ENCODE peak calls at places on chromosomes 4 and X, in five cellular contexts. Q is endothelial cell of umbilical vein, U is neural progenitor cell, I is fibroblast of mammary gland, N is lung. V is an unnamed sample.

GRCh38 chr4:139528377-139529005 is 27.5 kb downstream of the SETD7 start:
- DNase-seq in Q (no peak), U (no peak), I (peak; percentile 95), N (peak; percentile 54), V (peak; percentile 96)

GRCh38 chrX:17474892-17475291 is 99.9 kb downstream of the NHS start:
- DNase-seq in Q (no peak), U (no peak), I (peak; percentile 80), N (no peak), V (peak; percentile 15)

GRCh38 chrX:14095702-14096101 is 66.0 kb upstream of the GEMIN8 start:
- DNase-seq in Q (peak; percentile 47), U (peak; percentile 74), I (peak; percentile 69), N (peak; percentile 41), V (peak; percentile 78)

GRCh38 chrX:24483596-24483995 is 18.5 kb downstream of the PDK3 start:
- DNase-seq in Q (no peak), U (no peak), I (no peak), N (no peak), V (no peak)

GRCh38 chr4:154137320-154137905 is 348.5 kb upstream of the SFRP2 start:
- DNase-seq in Q (no peak), U (no peak), I (no peak), N (no peak), V (no peak)

GRCh38 chr4:182338731-182339130 is 95.5 kb downstream of the TENM3 start:
- DNase-seq in Q (no peak), U (no peak), I (peak; percentile 54), N (no peak), V (peak; percentile 8)

GRCh38 chr4:86924805-86925204 is 10.0 kb upstream of the AFF1 start:
- DNase-seq in Q (peak; percentile 88), U (no peak), I (peak; percentile 76), N (no peak), V (peak; percentile 85)

GRCh38 chrX:129747533-129747932 is 8.8 kb downstream of the XPNPEP2 start:
- DNase-seq in Q (no peak), U (no peak), I (no peak), N (no peak), V (no peak)

GRCh38 chr4:133045288-133045687 is 103.8 kb upstream of the PCDH10 start:
- DNase-seq in Q (no peak), U (no peak), I (no peak), N (no peak), V (no peak)

GRCh38 chr4:104451573-104451972 is 43.1 kb downstream of the CXXC4 start:
- DNase-seq in Q (no peak), U (peak; percentile 9), I (peak; percentile 14), N (no peak), V (no peak)

GRCh38 chr4:124904723-124905390 is 192.3 kb upstream of the ANKRD50 start:
- DNase-seq in Q (peak; percentile 37), U (no peak), I (no peak), N (no peak), V (no peak)

GRCh38 chr4:174318829-174319764 is 35.4 kb downstream of the CEP44 start:
- DNase-seq in Q (peak; percentile 45), U (peak; percentile 40), I (peak; percentile 66), N (no peak), V (peak; percentile 66)

GRCh38 chr4:157992038-157992706 is 180.7 kb downstream of the GASK1B start:
- DNase-seq in Q (peak; percentile 92), U (peak; percentile 72), I (peak; percentile 88), N (peak; percentile 53), V (peak; percentile 91)

GRCh38 chr4:37715889-37716402 is 29.8 kb upstream of the RELL1 start:
- DNase-seq in Q (peak; percentile 63), U (no peak), I (peak; percentile 57), N (no peak), V (peak; percentile 62)

GRCh38 chrX:119272882-119273806 is 37.1 kb downstream of the PGRMC1 start:
- DNase-seq in Q (peak; percentile 19), U (peak; percentile 34), I (peak; percentile 52), N (no peak), V (peak; percentile 58)
- H3K4me3 ChIP-seq in Q (no peak overlapping the region), U (no peak overlapping the region), I (no peak overlapping the region), N (no peak overlapping the region), V (peak overlapping the region; percentile 14)

GRCh38 chrX:1205681-1206611 is 6.5 kb downstream of the CRLF2 start:
- DNase-seq in Q (peak; percentile 65), U (peak; percentile 94), I (peak; percentile 63), N (no peak), V (peak; percentile 82)
- TF ChIP-seq CTCF in Q (no peak), U (no peak), I (no peak), N (no peak), V (no peak)

DNA sequence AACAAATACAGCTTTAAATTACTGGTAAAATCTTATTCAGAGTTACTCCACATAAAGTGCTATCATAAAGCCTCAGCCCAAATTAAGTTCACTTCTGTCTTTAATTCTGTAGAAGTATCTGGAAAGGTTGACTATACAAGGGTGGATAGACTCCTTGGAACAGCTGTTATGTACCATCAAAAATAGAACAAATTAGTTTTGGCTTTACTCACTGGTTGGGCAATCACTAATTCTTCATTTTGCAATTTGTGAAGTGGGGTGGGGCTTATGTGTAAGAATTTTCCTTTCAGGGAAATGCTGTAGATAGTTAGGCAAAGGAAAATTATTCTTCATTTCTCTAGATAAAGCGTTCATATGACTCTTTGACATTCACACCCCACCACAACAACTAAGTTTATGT is 7.8 kb downstream of the DIAPH2 start:
- DNase-seq in Q (no peak), U (no peak), I (peak; percentile 64), N (no peak), V (peak; percentile 26)
- H3K4me3 ChIP-seq in Q (no peak overlapping the region), U (no peak overlapping the region), I (no peak overlapping the region), N (no peak overlapping the region), V (no peak overlapping the region)

GRCh38 chr4:127810551-127810950 is 28.4 kb downstream of the HSPA4L start:
- DNase-seq in Q (no peak), U (no peak), I (no peak), N (no peak), V (no peak)

GRCh38 chr4:127809173-127809800 is 27.2 kb downstream of the HSPA4L start:
- DNase-seq in Q (peak; percentile 21), U (peak; percentile 15), I (peak; percentile 8), N (no peak), V (peak; percentile 61)
- TF ChIP-seq CTCF in Q (no peak), U (peak; percentile 20), I (peak; percentile 1), N (no peak), V (peak; percentile 63)

GRCh38 chrX:79161655-79162054 is 17.2 kb downstream of the GPR174 start:
- DNase-seq in Q (no peak), U (no peak), I (no peak), N (no peak), V (no peak)
- H3K4me3 ChIP-seq in Q (no peak overlapping the region), U (no peak overlapping the region), I (no peak overlapping the region), N (no peak overlapping the region), V (no peak overlapping the region)

DNA sequence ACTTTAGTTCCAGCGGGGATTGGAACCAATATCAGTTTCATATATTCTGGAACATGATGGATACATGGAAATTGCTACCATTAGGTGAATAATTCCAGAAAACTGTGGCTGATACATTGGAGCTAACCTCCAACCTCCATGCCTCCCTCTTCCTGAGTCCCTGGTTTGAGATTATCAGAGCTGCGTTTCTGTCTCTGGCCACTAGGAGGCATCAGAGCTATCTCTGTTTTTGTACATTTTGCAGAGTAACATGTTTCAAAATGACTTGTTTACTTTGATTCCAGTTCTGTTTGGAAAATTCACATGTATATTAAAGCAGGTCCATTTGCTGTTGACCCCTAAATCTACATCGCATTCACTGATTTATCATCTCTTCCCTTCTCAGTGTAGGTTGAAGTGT is 2.4 kb upstream of the RAB40AL start:
- DNase-seq in Q (peak; percentile 18), U (peak; percentile 6), I (peak; percentile 39), N (no peak), V (peak; percentile 40)
- TF ChIP-seq CTCF in Q (peak; percentile 52), U (peak; percentile 68), I (peak; percentile 81), N (peak; percentile 34), V (peak; percentile 72)

DNA sequence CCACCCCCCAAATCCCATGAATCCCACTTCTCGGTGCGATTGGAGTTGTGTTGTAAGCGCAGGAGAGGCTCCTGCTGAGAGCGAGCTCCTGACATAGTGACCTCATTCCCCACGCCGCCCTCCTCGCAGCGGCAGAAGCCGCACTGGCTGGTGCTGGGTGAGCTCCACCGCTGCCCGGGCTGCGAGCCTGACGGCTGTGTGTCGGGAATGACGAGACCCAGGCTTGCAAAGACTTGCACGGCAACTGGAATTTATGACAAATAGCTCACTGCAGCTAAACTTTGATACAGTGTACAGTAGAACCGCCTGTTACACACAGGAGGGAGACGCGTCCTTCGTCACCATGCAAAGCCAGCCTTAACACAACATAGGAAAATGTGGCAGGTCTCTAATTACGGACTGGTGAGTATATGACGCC is 82.4 kb downstream of the STOX2 start:
- DNase-seq in Q (peak; percentile 21), U (peak; percentile 80), I (peak; percentile 77), N (peak; percentile 51), V (peak; percentile 71)
- H3K4me3 ChIP-seq in Q (peak overlapping the region; percentile 8), U (peak overlapping the region; percentile 35), I (peak overlapping the region; percentile 38), N (no peak overlapping the region), V (peak overlapping the region; percentile 49)

GRCh38 chrX:148371251-148371650 is 129.2 kb upstream of the AFF2 start:
- DNase-seq in Q (peak; percentile 1), U (no peak), I (no peak), N (no peak), V (no peak)
- TF ChIP-seq CTCF in Q (no peak), U (no peak), I (no peak), N (no peak), V (no peak)

DNA sequence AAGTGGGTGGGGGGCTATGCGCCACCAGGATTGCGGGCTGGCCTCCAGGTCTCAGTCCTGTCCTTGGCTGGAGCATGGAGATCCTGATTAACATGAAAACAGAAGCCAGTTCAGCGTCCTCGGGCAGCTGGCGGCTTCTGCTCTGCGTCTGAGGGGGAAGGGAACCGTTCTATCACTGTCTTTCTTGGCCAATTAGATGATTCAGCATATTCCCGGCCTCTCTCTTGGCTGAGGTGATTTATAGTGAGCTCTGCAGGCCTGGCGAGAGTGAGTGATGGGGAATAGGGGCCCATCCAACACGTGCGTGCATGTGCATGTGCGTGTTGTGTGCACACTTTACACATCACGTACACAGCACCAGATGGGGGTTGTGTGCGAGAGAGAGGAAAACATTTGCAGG is 145.8 kb upstream of the ATP6AP2 start:
- DNase-seq in Q (no peak), U (peak; percentile 48), I (peak; percentile 24), N (no peak), V (peak; percentile 49)
- H3K4me3 ChIP-seq in Q (no peak overlapping the region), U (no peak overlapping the region), I (no peak overlapping the region), N (no peak overlapping the region), V (peak overlapping the region; percentile 34)